ENCODE peak calls at places on chromosome 15, in nine cellular contexts. I is effector CD4-positive, alpha-beta T cell; Y is bronchial epithelial cell; R is anterior cingulate cortex; V is WTC11; Z is astrocyte of the spinal cord; K is NCI-H2081; A is globus pallidus; P is brain microvascular endothelial cell. E is an unnamed sample.

GRCh38 chr15:58273104-58273503 is 134.9 kb downstream of the AQP9 start:
- DNase-seq in I (no peak), Y (no peak), R (no peak), V (no peak), Z (no peak), K (no peak), A (no peak), P (no peak), E (no peak)

GRCh38 chr15:63583027-63583426 is 14.2 kb upstream of the FBXL22 start:
- DNase-seq in I (no peak), Y (peak), R (no peak), V (no peak), Z (peak), K (no peak), A (no peak), P (peak), E (no peak)

GRCh38 chr15:56393277-56393676 is 28.1 kb downstream of the TEX9 start:
- DNase-seq in I (no peak), Y (no peak), R (no peak), V (no peak), Z (no peak), K (no peak), A (no peak), P (no peak), E (no peak)

GRCh38 chr15:77418341-77419049 is 1.4 kb downstream of the PEAK1 start:
- DNase-seq in I (no peak), Y (no peak), R (no peak), V (no peak), Z (peak), K (no peak), A (peak), P (peak), E (no peak)

GRCh38 chr15:60961541-60961940 is 267.6 kb downstream of the RORA start:
- DNase-seq in I (no peak), Y (no peak), R (no peak), V (no peak), Z (no peak), K (no peak), A (no peak), P (no peak), E (no peak)

GRCh38 chr15:22887157-22887951 is 48.9 kb downstream of the NIPA2 start:
- DNase-seq in I (no peak), Y (peak), R (no peak), V (no peak), Z (peak), K (no peak), A (peak), P (peak), E (no peak)

GRCh38 chr15:98000249-98001203 is 40.0 kb downstream of the ARRDC4 start:
- DNase-seq in I (no peak), Y (peak), R (no peak), V (no peak), Z (peak), K (no peak), A (no peak), P (no peak), E (no peak)

GRCh38 chr15:40040770-40041169 is 1.8 kb upstream of the SRP14 start:
- DNase-seq in I (no peak), Y (no peak), R (no peak), V (no peak), Z (no peak), K (no peak), A (no peak), P (no peak), E (no peak)

GRCh38 chr15:94441782-94442181 is 210.4 kb downstream of the MCTP2 start:
- DNase-seq in I (no peak), Y (no peak), R (no peak), V (no peak), Z (no peak), K (no peak), A (no peak), P (no peak), E (no peak)

GRCh38 chr15:55183679-55184078 is 13.1 kb downstream of the RSL24D1 start:
- DNase-seq in I (no peak), Y (peak), R (no peak), V (no peak), Z (no peak), K (no peak), A (no peak), P (no peak), E (no peak)

GRCh38 chr15:58329781-58330467 is 101.9 kb upstream of the LIPC start:
- DNase-seq in I (no peak), Y (peak), R (no peak), V (no peak), Z (no peak), K (no peak), A (no peak), P (no peak), E (no peak)

GRCh38 chr15:39591141-39591895 is 10.4 kb downstream of the THBS1 start:
- DNase-seq in I (no peak), Y (peak), R (no peak), V (no peak), Z (no peak), K (no peak), A (no peak), P (no peak), E (no peak)

GRCh38 chr15:69939513-69940440 is 157.9 kb downstream of the TLE3 start:
- DNase-seq in I (no peak), Y (no peak), R (no peak), V (peak), Z (no peak), K (no peak), A (peak), P (no peak), E (peak)

GRCh38 chr15:31852933-31853332 is 177.4 kb upstream of the CHRNA7 start:
- DNase-seq in I (no peak), Y (no peak), R (no peak), V (no peak), Z (no peak), K (no peak), A (peak), P (no peak), E (no peak)